ENCODE peak calls at places on chromosomes 1 and 21, in seven cellular contexts. N is HCT116, D is SK-N-SH, R is K562, P is Panc1, L is H1, S is HepG2. E is an unnamed sample.

GRCh38 chr1:50796277-50796676 is 163.8 kb downstream of the FAF1 start:
- DNase-seq in N (no peak), D (no peak), R (peak; percentile 20), P (no peak), L (no peak), S (no peak), E (no peak)

GRCh38 chr1:89607156-89607555 is 25.8 kb upstream of the LRRC8C start:
- DNase-seq in N (no peak), D (no peak), R (no peak), P (no peak), L (no peak), S (no peak), E (no peak)

GRCh38 chr1:113780363-113781146 is 21.3 kb upstream of the PHTF1 start:
- DNase-seq in N (no peak), D (no peak), R (no peak), P (no peak), L (no peak), S (no peak), E (no peak)

GRCh38 chr1:170586321-170586855 is 54.4 kb downstream of the GORAB start:
- DNase-seq in N (no peak), D (no peak), R (no peak), P (no peak), L (no peak), S (no peak), E (no peak)

GRCh38 chr1:32733573-32734321 is 31.2 kb upstream of the SYNC start:
- DNase-seq in N (no peak), D (no peak), R (peak; percentile 69), P (no peak), L (no peak), S (peak; percentile 61), E (no peak)

GRCh38 chr1:162390396-162391185 is 9.1 kb downstream of the C1orf226 start:
- DNase-seq in N (no peak), D (no peak), R (no peak), P (no peak), L (peak; percentile 13), S (no peak), E (no peak)

GRCh38 chr1:204723131-204723787 is 37.7 kb upstream of the LRRN2 start:
- DNase-seq in N (no peak), D (no peak), R (no peak), P (no peak), L (peak; percentile 23), S (no peak), E (no peak)

GRCh38 chr1:236654957-236655356 is 31.3 kb upstream of the ACTN2 start:
- DNase-seq in N (no peak), D (no peak), R (no peak), P (no peak), L (no peak), S (no peak), E (no peak)

GRCh38 chr1:31583995-31584868 is 7.9 kb downstream of the TINAGL1 start:
- DNase-seq in N (no peak), D (peak; percentile 76), R (no peak), P (no peak), L (peak; percentile 41), S (peak; percentile 80), E (no peak)

GRCh38 chr1:30512922-30513265 is 210.5 kb downstream of the MATN1 start:
- DNase-seq in N (no peak), D (no peak), R (no peak), P (no peak), L (no peak), S (no peak), E (no peak)

GRCh38 chr1:201989354-201990128 is 7.1 kb downstream of the RNPEP start:
- DNase-seq in N (no peak), D (no peak), R (peak; percentile 7), P (no peak), L (no peak), S (no peak), E (no peak)

GRCh38 chr1:13825033-13825432 is 125.0 kb downstream of the PRDM2 start:
- DNase-seq in N (no peak), D (peak; percentile 5), R (no peak), P (no peak), L (no peak), S (no peak), E (no peak)

GRCh38 chr1:6967431-6968079 is 182.3 kb downstream of the CAMTA1 start:
- DNase-seq in N (no peak), D (no peak), R (no peak), P (no peak), L (no peak), S (no peak), E (no peak)

GRCh38 chr21:26966978-26967913 is at the start of gene ADAMTS5:
- DNase-seq in N (no peak), D (peak; percentile 80), R (no peak), P (no peak), L (peak; percentile 69), S (no peak), E (no peak)

GRCh38 chr1:201302168-201302896 is 19.0 kb downstream of the PKP1 start:
- DNase-seq in N (no peak), D (no peak), R (no peak), P (no peak), L (no peak), S (no peak), E (no peak)

GRCh38 chr21:25708467-25709065 is 26.1 kb downstream of the ATP5PF start:
- DNase-seq in N (peak; percentile 26), D (peak; percentile 47), R (peak; percentile 56), P (peak; percentile 22), L (no peak), S (peak; percentile 18), E (no peak)

DNA sequence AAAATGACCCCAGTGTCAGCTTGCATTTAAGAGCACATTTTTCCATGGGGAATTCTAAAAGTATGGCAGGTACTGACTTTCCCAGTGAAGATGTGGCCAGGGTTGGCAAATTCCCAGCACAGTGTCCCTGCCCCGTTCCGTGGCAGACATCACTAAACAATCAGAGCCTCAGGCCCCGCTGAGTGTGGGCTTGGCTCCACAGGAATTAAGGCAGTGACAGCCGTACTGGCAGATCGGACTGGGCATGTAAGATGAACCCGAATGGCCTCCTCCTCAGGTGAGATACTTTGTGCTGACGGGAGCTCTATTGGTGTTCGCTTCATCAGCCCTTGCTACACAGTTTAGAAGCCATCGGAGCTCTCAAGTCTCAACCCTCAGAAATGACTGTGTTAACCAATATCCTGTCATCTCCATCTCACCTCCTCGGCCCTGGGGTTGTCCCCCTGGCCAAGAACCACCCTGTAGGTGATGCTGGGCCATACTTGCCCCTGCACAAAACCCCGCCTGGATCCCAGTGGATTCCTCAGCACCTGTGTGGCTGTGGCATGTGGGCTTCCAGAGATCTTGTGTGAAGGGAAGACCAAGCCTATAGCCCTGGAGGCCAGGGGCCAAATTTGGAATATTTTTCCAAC is 29.0 kb upstream of the ABCG1 start:
- DNase-seq in N (no peak), D (no peak), R (no peak), P (no peak), L (no peak), S (no peak), E (no peak)
- TF ChIP-seq SIN3A in N (no peak), D (no peak), R (no peak), P (no peak), L (no peak), S (no peak), E (no peak)

GRCh38 chr1:244980605-244981004 is 116.3 kb upstream of the HNRNPU start:
- DNase-seq in N (no peak), D (no peak), R (no peak), P (no peak), L (no peak), S (no peak), E (no peak)
- TF ChIP-seq SIN3A in N (no peak), D (no peak), R (no peak), P (no peak), L (no peak), S (no peak), E (no peak)

DNA sequence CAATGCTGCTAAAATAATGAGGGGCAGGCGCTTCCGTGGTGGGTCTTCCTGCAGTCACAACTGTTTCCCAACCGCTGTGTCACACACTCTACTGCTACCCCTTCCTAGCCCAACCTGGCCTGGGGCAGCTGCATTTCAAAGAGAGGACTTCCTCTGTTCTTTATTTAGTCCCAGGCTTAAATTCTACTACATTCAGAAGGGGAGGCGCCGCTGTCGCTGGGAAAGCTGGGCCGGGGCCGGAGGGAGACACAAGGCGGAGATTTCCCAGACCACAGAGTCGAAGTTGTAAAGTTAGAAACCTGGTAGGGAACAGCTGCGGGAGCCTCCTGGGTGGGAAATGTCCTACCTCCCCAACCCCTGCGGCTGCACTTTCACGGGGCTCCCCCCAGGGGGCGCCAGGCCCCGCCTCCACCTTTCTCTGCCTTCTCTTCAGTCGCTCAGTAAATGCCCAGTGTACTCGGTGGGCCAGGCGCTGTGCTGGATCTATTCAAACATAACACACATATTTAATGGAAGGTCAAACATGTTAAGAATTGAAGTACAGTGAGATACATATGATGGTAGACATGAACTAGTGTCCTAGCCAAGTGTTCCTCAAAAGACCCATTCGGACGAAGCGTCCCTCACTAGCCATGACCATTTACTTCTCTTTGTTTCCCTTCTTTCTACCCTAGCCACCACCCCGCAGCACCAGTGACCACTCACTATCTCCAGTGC is 23.1 kb downstream of the DYRK3 start:
- DNase-seq in N (peak; percentile 12), D (peak; percentile 70), R (peak; percentile 92), P (no peak), L (peak; percentile 93), S (no peak), E (no peak)
- TF ChIP-seq SIN3A in N (no peak), D (no peak), R (peak; percentile 53), P (no peak), L (no peak), S (no peak), E (no peak)

DNA sequence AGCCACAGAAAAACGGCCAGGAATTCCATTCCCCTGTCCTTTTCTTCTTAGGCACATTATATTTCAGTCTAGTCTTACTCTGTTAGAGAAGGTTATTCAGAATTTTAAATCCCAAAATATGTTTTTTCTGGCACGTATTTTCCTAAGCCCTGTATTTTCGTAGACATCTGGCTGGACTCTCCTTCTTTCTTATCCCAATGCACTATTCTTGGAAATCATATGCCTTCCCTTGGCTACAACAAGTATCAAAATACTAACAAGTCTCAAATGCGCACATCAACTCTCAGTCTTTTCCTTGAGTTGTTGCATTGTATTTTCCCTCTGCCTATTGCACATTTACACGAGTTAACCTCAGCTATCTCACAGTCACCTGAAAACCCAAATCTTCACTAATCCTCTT is 96.2 kb downstream of the DPYD start:
- DNase-seq in N (no peak), D (no peak), R (no peak), P (no peak), L (no peak), S (no peak), E (no peak)
- TF ChIP-seq SIN3A in N (no peak), D (no peak), R (no peak), P (no peak), L (no peak), S (no peak), E (no peak)

GRCh38 chr1:94063379-94063778 is 57.6 kb downstream of the ABCA4 start:
- DNase-seq in N (peak; percentile 51), D (peak; percentile 19), R (no peak), P (no peak), L (no peak), S (peak; percentile 76), E (no peak)
- TF ChIP-seq SIN3A in N (no peak), D (no peak), R (no peak), P (no peak), L (no peak), S (no peak), E (no peak)

E was measured in GM12878.